ENCODE peak calls at places on chromosomes 1 and 21, in five cellular contexts. C, Q, T, Y and P are unnamed samples.

GRCh38 chr1:116581323-116581885 is 10.6 kb upstream of the CD58 start:
- DNase-seq in Y (no peak), T (no peak), Q (no peak), C (no peak), P (no peak)

GRCh38 chr1:92277105-92277504 is 21.7 kb downstream of the GLMN start:
- DNase-seq in C (no peak), T (no peak), Q (no peak), Y (no peak), P (no peak)

GRCh38 chr1:10475510-10475909 is 760 bp downstream of the PEX14 start:
- DNase-seq in C (no peak), Y (no peak), Q (peak), T (no peak), P (no peak)

GRCh38 chr1:55212349-55213028 is 2.7 kb downstream of the USP24 start:
- DNase-seq in Y (no peak), Q (no peak), T (no peak), C (no peak), P (no peak)

GRCh38 chr1:19222979-19223824 is 13.1 kb upstream of the UBR4 start:
- DNase-seq in Y (no peak), T (no peak), C (peak), Q (no peak), P (no peak)

GRCh38 chr1:121546830-121547680 is 362.3 kb downstream of the SRGAP2C start:
- DNase-seq in Q (no peak), Y (no peak), T (no peak), C (no peak), P (no peak)

GRCh38 chr1:39391741-39392679 is 99.4 kb upstream of the BMP8A start:
- DNase-seq in Y (no peak), T (no peak), C (peak), Q (no peak), P (peak)

GRCh38 chr1:147762233-147763024 is 2.0 kb upstream of the GJA5 start:
- DNase-seq in T (peak), Q (no peak), C (no peak), Y (no peak), P (no peak)

GRCh38 chr1:16617101-16617727 is 3.9 kb upstream of the NBPF1 start:
- DNase-seq in C (no peak), Y (peak), T (no peak), Q (peak), P (no peak)

GRCh38 chr1:47682198-47682597 is 244.4 kb downstream of the FOXD2 start:
- DNase-seq in Q (no peak), T (no peak), Y (no peak), C (no peak), P (no peak)

GRCh38 chr1:53396563-53397268 is 62.5 kb upstream of the DMRTB1 start:
- DNase-seq in Q (peak), T (no peak), C (no peak), Y (no peak), P (no peak)

GRCh38 chr1:55378582-55378981 is 163.4 kb upstream of the USP24 start:
- DNase-seq in Y (peak), C (peak), T (no peak), Q (no peak), P (peak)

GRCh38 chr1:201946224-201946908 is at the start of gene LMOD1:
- DNase-seq in T (no peak), C (peak), Q (peak), Y (peak), P (peak)

GRCh38 chr1:232477728-232478127 is 152.2 kb downstream of the SIPA1L2 start:
- DNase-seq in C (no peak), Y (no peak), Q (no peak), T (no peak), P (no peak)

GRCh38 chr21:41507521-41508414 is at the start of gene TMPRSS2:
- DNase-seq in Y (no peak), T (no peak), Q (no peak), C (no peak), P (no peak)

GRCh38 chr1:114505148-114505561 is 5.8 kb downstream of the TRIM33 start:
- DNase-seq in C (no peak), T (no peak), Q (no peak), Y (no peak), P (no peak)

GRCh38 chr1:41333146-41333784 is 28.0 kb upstream of the FOXO6 start:
- DNase-seq in C (peak), Q (no peak), T (no peak), Y (peak), P (no peak)

GRCh38 chr1:160646711-160647328 is at the start of gene SLAMF1:
- DNase-seq in Q (no peak), Y (no peak), C (no peak), T (peak), P (no peak)

GRCh38 chr1:164092603-164093353 is 466.2 kb upstream of the PBX1 start:
- DNase-seq in Q (no peak), C (no peak), Y (no peak), T (no peak), P (no peak)

GRCh38 chr1:70034403-70034802 is 171.0 kb downstream of the LRRC40 start:
- DNase-seq in Q (peak), Y (peak), T (no peak), C (peak), P (peak)

GRCh38 chr1:207981976-207982375 is 71.1 kb upstream of the CD34 start:
- DNase-seq in Q (peak), Y (peak), C (peak), T (no peak), P (peak)

GRCh38 chr21:17921579-17922530 is 102.7 kb upstream of the C21orf91 start:
- DNase-seq in Y (no peak), Q (peak), C (no peak), T (no peak), P (no peak)

GRCh38 chr1:230114245-230114651 is 47.2 kb downstream of the GALNT2 start:
- DNase-seq in C (no peak), Y (no peak), Q (no peak), T (no peak), P (no peak)

GRCh38 chr1:84753516-84754375 is 63.5 kb upstream of the SSX2IP start:
- DNase-seq in T (peak), Y (peak), C (peak), Q (peak), P (peak)

GRCh38 chr1:199959033-199959774 is 68.3 kb upstream of the NR5A2 start:
- DNase-seq in T (no peak), Q (no peak), C (no peak), Y (peak), P (no peak)

GRCh38 chr1:171645553-171646336 is 6.7 kb downstream of the MYOC start:
- DNase-seq in C (no peak), Y (no peak), Q (peak), T (no peak), P (no peak)

GRCh38 chr1:209383422-209383821 is 200.1 kb upstream of the CAMK1G start:
- DNase-seq in Q (no peak), Y (no peak), T (no peak), C (no peak), P (no peak)

GRCh38 chr21:26199471-26199870 is 28.9 kb upstream of the APP start:
- DNase-seq in Y (no peak), T (no peak), Q (no peak), C (no peak), P (no peak)

GRCh38 chr1:203153051-203153988 is 22.3 kb downstream of the MYBPH start:
- DNase-seq in T (no peak), Y (no peak), C (no peak), Q (no peak), P (no peak)

GRCh38 chr1:28955930-28956552 is 41.7 kb downstream of the EPB41 start:
- DNase-seq in T (no peak), Y (no peak), Q (no peak), C (no peak), P (no peak)

GRCh38 chr1:97396463-97396862 is 524.4 kb downstream of the DPYD start:
- DNase-seq in Y (no peak), C (no peak), Q (no peak), T (no peak), P (no peak)

GRCh38 chr1:155729031-155729898 is 40.4 kb downstream of the DAP3 start:
- DNase-seq in C (peak), Y (peak), Q (peak), T (no peak), P (peak)

GRCh38 chr1:94697839-94698238 is 122.3 kb upstream of the SLC44A3 start:
- DNase-seq in Q (no peak), C (peak), Y (no peak), T (no peak), P (no peak)

GRCh38 chr1:94694234-94694915 is 125.8 kb upstream of the SLC44A3 start:
- DNase-seq in Q (no peak), Y (no peak), T (no peak), C (no peak), P (no peak)

GRCh38 chr1:94698759-94699502 is 121.2 kb upstream of the SLC44A3 start:
- DNase-seq in C (peak), Q (no peak), Y (no peak), T (no peak), P (no peak)

GRCh38 chr1:94701796-94702439 is 118.2 kb upstream of the SLC44A3 start:
- DNase-seq in Q (no peak), Y (no peak), T (no peak), C (no peak), P (no peak)

GRCh38 chr1:94698341-94698740 is 121.8 kb upstream of the SLC44A3 start:
- DNase-seq in C (no peak), Q (no peak), Y (no peak), T (no peak), P (no peak)
- TF ChIP-seq FOXM1 in C (no peak), Q (no peak), Y (no peak), T (no peak), P (no peak)

GRCh38 chr1:30998171-30998570 is 67.3 kb downstream of the PUM1 start:
- DNase-seq in Q (no peak), T (no peak), Y (no peak), C (no peak), P (no peak)
- TF ChIP-seq FOXM1 in Q (no peak), T (no peak), Y (no peak), C (no peak), P (no peak)

GRCh38 chr1:108847464-108847863 is 9.4 kb downstream of the AKNAD1 start:
- DNase-seq in C (no peak), T (no peak), Q (no peak), Y (no peak), P (no peak)

GRCh38 chr1:108852141-108852540 is 4.8 kb downstream of the AKNAD1 start:
- DNase-seq in T (no peak), Y (no peak), C (no peak), Q (no peak), P (no peak)

GRCh38 chr1:108845991-108846390 is 10.9 kb downstream of the AKNAD1 start:
- DNase-seq in C (no peak), T (no peak), Q (no peak), Y (no peak), P (no peak)

GRCh38 chr1:108851567-108851966 is 5.3 kb downstream of the AKNAD1 start:
- DNase-seq in T (no peak), C (no peak), Y (no peak), Q (no peak), P (no peak)

GRCh38 chr1:108848802-108849201 is 8.1 kb downstream of the AKNAD1 start:
- DNase-seq in Y (no peak), Q (no peak), T (no peak), C (no peak), P (no peak)
- TF ChIP-seq FOXM1 in Y (no peak), Q (no peak), T (no peak), C (no peak), P (no peak)

GRCh38 chr1:166703141-166703540 is 136.1 kb upstream of the POGK start:
- DNase-seq in C (no peak), Y (no peak), T (no peak), Q (no peak), P (no peak)
- TF ChIP-seq FOXM1 in C (no peak), Y (no peak), T (no peak), Q (no peak), P (no peak)

DNA sequence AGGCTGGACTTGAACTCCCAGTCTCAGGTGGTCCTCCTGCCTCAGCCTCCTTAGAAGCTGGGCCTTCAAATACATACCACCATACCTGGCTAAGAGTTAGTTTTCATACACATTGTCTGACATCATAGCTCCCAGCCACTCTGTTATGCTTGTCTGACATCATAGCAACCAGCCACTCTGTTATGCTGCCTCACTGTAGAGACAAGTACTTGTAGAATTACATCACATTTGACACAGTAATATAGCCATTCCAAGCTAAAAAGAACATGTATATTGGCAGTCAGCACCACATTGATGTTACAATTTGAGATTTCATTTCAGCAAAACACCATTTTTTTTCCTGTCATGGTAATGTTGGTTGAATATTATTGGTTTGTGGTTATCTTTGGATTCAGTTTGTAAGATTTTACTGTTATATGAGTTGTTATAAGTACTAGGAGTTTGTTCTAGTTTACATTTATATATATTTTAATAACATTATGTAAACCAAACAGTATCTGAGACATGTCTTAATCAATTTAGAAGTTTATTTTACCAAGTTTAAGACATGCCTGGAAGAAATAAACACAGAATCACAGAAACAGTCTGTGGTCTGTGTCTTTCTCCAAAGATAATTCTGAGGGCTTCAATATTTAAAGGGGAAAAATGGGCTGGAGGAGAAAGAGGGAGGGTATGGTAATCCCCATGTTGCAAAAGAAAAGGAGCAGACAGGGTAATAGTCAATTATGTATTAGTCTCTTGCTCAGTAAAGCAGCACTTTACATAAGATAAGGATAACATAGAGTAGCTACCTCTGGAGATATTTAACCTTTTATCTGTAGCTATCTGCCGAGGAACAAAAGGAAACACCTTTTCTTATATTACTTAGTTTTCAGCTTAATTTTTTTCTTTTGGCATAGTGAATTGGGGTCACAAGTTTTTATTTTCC is 43.0 kb downstream of the XPR1 start:
- DNase-seq in T (no peak), Q (no peak), C (no peak), Y (peak), P (no peak)
- TF ChIP-seq FOXM1 in T (no peak), Q (no peak), C (no peak), Y (no peak), P (no peak)

GRCh38 chr1:234535763-234536515 is 57.0 kb upstream of the TARBP1 start:
- DNase-seq in C (no peak), Y (no peak), Q (no peak), T (no peak), P (no peak)

GRCh38 chr1:234532511-234532922 is 53.5 kb upstream of the TARBP1 start:
- DNase-seq in T (no peak), Y (no peak), Q (no peak), C (no peak), P (no peak)

GRCh38 chr1:234533034-234533571 is 54.1 kb upstream of the TARBP1 start:
- DNase-seq in Q (no peak), C (no peak), Y (no peak), T (no peak), P (no peak)

GRCh38 chr1:234535208-234535607 is 56.2 kb upstream of the TARBP1 start:
- DNase-seq in T (no peak), Q (no peak), Y (no peak), C (no peak), P (no peak)

GRCh38 chr1:234533975-234534876 is 55.2 kb upstream of the TARBP1 start:
- DNase-seq in Q (peak), T (no peak), C (no peak), Y (no peak), P (no peak)
- TF ChIP-seq FOXM1 in Q (peak), T (no peak), C (no peak), Y (no peak), P (no peak)

GRCh38 chr1:183812686-183813569 is 8.0 kb downstream of the RGL1 start:
- DNase-seq in Y (no peak), C (peak), T (no peak), Q (no peak), P (no peak)

GRCh38 chr1:183808296-183809027 is 3.5 kb downstream of the RGL1 start:
- DNase-seq in T (no peak), Y (no peak), Q (no peak), C (peak), P (no peak)

GRCh38 chr1:183810756-183811155 is 5.8 kb downstream of the RGL1 start:
- DNase-seq in Y (no peak), T (no peak), Q (no peak), C (no peak), P (no peak)

GRCh38 chr1:183810172-183810571 is 5.3 kb downstream of the RGL1 start:
- DNase-seq in Y (no peak), T (peak), Q (no peak), C (no peak), P (no peak)

DNA sequence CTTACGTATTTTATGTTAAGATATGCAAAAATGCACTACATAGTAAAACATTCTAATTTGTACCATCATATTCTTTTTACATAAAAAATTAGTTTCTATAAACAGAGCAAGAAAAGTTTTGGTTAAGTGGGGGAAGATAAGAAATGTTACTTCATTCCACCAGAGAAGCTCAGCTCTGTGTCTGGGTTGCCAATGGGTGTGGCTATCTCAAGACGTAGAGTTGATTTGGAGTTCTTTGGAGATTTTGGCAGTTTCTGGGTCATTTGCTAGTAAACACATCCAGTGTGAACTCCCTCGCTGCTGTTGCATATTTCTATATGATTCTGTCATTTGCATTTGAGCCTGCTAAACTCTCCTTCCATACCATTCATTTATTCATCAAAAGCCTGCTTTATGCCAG is 7.2 kb downstream of the RGL1 start:
- DNase-seq in T (no peak), Y (no peak), Q (no peak), C (no peak), P (no peak)
- TF ChIP-seq FOXM1 in T (no peak), Y (no peak), Q (no peak), C (no peak), P (no peak)